ENCODE peak calls at places on chromosomes 16 and 17, in six cellular contexts. L is anterior cingulate cortex, X is ovary, Z is caudate nucleus, K is aorta, M is T-helper 2 cell. J is an unnamed sample.

GRCh38 chr17:82226809-82227628 is 1.8 kb upstream of the SLC16A3 start:
- DNase-seq in L (no peak), X (no peak), Z (no peak), M (no peak), K (peak; percentile 67), J (no peak)

GRCh38 chr17:33651631-33652030 is 358.5 kb upstream of the ASIC2 start:
- DNase-seq in X (no peak), L (no peak), Z (no peak), K (no peak), M (no peak), J (no peak)

GRCh38 chr17:75549246-75550138 is 24.0 kb downstream of the LLGL2 start:
- DNase-seq in L (no peak), K (no peak), X (no peak), M (no peak), Z (no peak), J (no peak)

GRCh38 chr17:37465058-37465616 is 24.6 kb upstream of the DUSP14 start:
- DNase-seq in M (no peak), X (no peak), L (no peak), Z (no peak), K (no peak), J (no peak)

GRCh38 chr16:12059216-12059769 is 82.8 kb downstream of the SNX29 start:
- DNase-seq in L (no peak), Z (no peak), M (no peak), K (peak; percentile 50), X (no peak), J (no peak)

GRCh38 chr16:2821483-2822157 is 4.6 kb downstream of the PRSS21 start:
- DNase-seq in Z (no peak), K (peak; percentile 31), X (peak; percentile 17), M (no peak), L (no peak), J (no peak)

GRCh38 chr16:87802670-87803069 is 36.9 kb upstream of the KLHDC4 start:
- DNase-seq in M (no peak), X (no peak), Z (no peak), K (no peak), L (no peak), J (no peak)

GRCh38 chr17:32771396-32771795 is 105.5 kb downstream of the MYO1D start:
- DNase-seq in X (no peak), K (no peak), L (no peak), Z (no peak), M (no peak), J (no peak)

GRCh38 chr16:70703041-70703834 is 17.4 kb upstream of the MTSS2 start:
- DNase-seq in L (peak; percentile 78), M (no peak), Z (peak; percentile 48), K (peak; percentile 92), X (peak; percentile 67), J (no peak)

GRCh38 chr16:55528974-55529373 is 20.1 kb downstream of the LPCAT2 start:
- DNase-seq in X (no peak), Z (no peak), L (no peak), M (no peak), K (no peak), J (no peak)

GRCh38 chr16:31202402-31203385 is at the start of gene PYCARD:
- DNase-seq in X (peak; percentile 66), L (no peak), M (no peak), K (peak; percentile 86), Z (no peak), J (peak; percentile 25)

GRCh38 chr16:28910046-28911031 is 14.7 kb downstream of the RABEP2 start:
- DNase-seq in M (no peak), L (no peak), Z (no peak), X (no peak), K (no peak), J (no peak)

GRCh38 chr16:86061318-86061695 is 162.3 kb downstream of the IRF8 start:
- DNase-seq in K (no peak), L (no peak), M (no peak), Z (no peak), X (no peak), J (no peak)

GRCh38 chr17:1002771-1003555 is 6.0 kb downstream of the TIMM22 start:
- DNase-seq in L (no peak), K (peak; percentile 75), Z (peak; percentile 66), X (no peak), M (no peak), J (no peak)

GRCh38 chr16:86494039-86494564 is 16.2 kb upstream of the FOXF1 start:
- DNase-seq in Z (no peak), X (no peak), M (no peak), L (no peak), K (peak; percentile 57), J (no peak)

GRCh38 chr17:73719588-73720071 is 75.4 kb upstream of the SDK2 start:
- DNase-seq in M (no peak), Z (peak; percentile 77), K (peak; percentile 75), X (peak; percentile 33), L (peak; percentile 55), J (no peak)

GRCh38 chr17:55820675-55821074 is 69.8 kb downstream of the PCTP start:
- DNase-seq in M (no peak), K (no peak), Z (no peak), X (no peak), L (no peak), J (no peak)

GRCh38 chr17:48483471-48484131 is 47.2 kb downstream of the HOXB1 start:
- DNase-seq in M (no peak), Z (no peak), L (no peak), K (no peak), X (no peak), J (peak; percentile 71)

GRCh38 chr16:57023541-57024249 is 34.3 kb downstream of the NLRC5 start:
- DNase-seq in K (peak; percentile 65), M (peak; percentile 88), X (no peak), L (no peak), Z (no peak), J (no peak)

GRCh38 chr17:43125967-43126910 is 1.1 kb upstream of the BRCA1 start:
- DNase-seq in X (peak; percentile 47), K (peak; percentile 74), L (no peak), Z (no peak), M (no peak), J (peak; percentile 7)

GRCh38 chr17:60630352-60630751 is 30.4 kb downstream of the PPM1D start:
- DNase-seq in L (no peak), Z (no peak), X (peak; percentile 63), M (no peak), K (no peak), J (no peak)

GRCh38 chr17:41635121-41636097 is 11.0 kb upstream of the KRT17 start:
- DNase-seq in M (no peak), L (no peak), K (no peak), Z (no peak), X (peak; percentile 59), J (no peak)

GRCh38 chr17:14552311-14552710 is 251.4 kb downstream of the HS3ST3B1 start:
- DNase-seq in M (no peak), L (no peak), Z (no peak), K (no peak), X (no peak), J (no peak)

GRCh38 chr17:32483451-32484019 is 3.3 kb upstream of the CDK5R1 start:
- DNase-seq in M (no peak), K (peak; percentile 87), X (peak; percentile 95), L (peak; percentile 90), Z (peak; percentile 90), J (no peak)

GRCh38 chr16:20803192-20803560 is 3.1 kb downstream of the ERI2 start:
- DNase-seq in Z (no peak), K (no peak), X (no peak), M (no peak), L (no peak), J (no peak)

GRCh38 chr16:84379008-84379730 is 10.8 kb downstream of the ATP2C2 start:
- DNase-seq in M (no peak), Z (no peak), L (no peak), K (peak; percentile 54), X (no peak), J (no peak)

GRCh38 chr17:6757747-6758146 is 1.9 kb downstream of the XAF1 start:
- DNase-seq in Z (no peak), X (no peak), L (no peak), K (no peak), M (no peak), J (no peak)

GRCh38 chr17:20852541-20853370 is 190.1 kb downstream of the USP22 start:
- DNase-seq in K (peak; percentile 79), L (no peak), M (no peak), Z (no peak), X (no peak), J (peak; percentile 45)

GRCh38 chr16:74034862-74035261 is 261.8 kb upstream of the PSMD7 start:
- DNase-seq in L (no peak), X (no peak), K (no peak), M (no peak), Z (no peak), J (no peak)

J was measured in MM.1S.